ENCODE peak calls at places on chromosome 22, in nine cellular contexts. S, V, F, Z, Q, N, Y, L and I are unnamed samples.
A peak's percentile ranks its signal among the peaks of the same experiment; 100 is the strongest.

GRCh38 chr22:37079158-37079557 is 27.6 kb downstream of the KCTD17 start:
- DNase-seq in L (peak; percentile 52), F (no peak), Y (no peak), S (no peak), Z (no peak), N (no peak), V (no peak), Q (no peak), I (no peak)

GRCh38 chr22:24440718-24441405 is 13.5 kb downstream of the ADORA2A start:
- DNase-seq in L (no peak), Y (no peak), F (no peak), Z (no peak), N (no peak), Q (peak; percentile 60), V (no peak), S (no peak), I (no peak)

GRCh38 chr22:24875862-24876506 is 70.0 kb downstream of the SGSM1 start:
- DNase-seq in Z (no peak), L (no peak), Q (no peak), N (no peak), F (peak; percentile 8), V (no peak), Y (peak; percentile 65), S (no peak), I (no peak)

GRCh38 chr22:17235149-17235655 is 16.0 kb upstream of the ADA2 start:
- DNase-seq in V (no peak), L (no peak), Z (no peak), Y (no peak), Q (peak; percentile 17), F (no peak), S (no peak), N (no peak), I (no peak)

GRCh38 chr22:25508161-25508560 is 56.3 kb upstream of the GRK3 start:
- DNase-seq in Z (no peak), N (no peak), Q (no peak), L (no peak), Y (no peak), F (no peak), S (no peak), V (no peak), I (no peak)

GRCh38 chr22:32623943-32624342 is 149.3 kb downstream of the FBXO7 start:
- DNase-seq in Y (no peak), Z (peak; percentile 22), L (no peak), Q (peak; percentile 82), F (no peak), N (no peak), S (no peak), V (peak; percentile 85), I (peak; percentile 73)

GRCh38 chr22:39349967-39350802 is at the start of gene SYNGR1:
- DNase-seq in Y (peak; percentile 58), N (no peak), V (no peak), Q (peak; percentile 81), F (no peak), S (peak; percentile 42), L (no peak), Z (no peak), I (no peak)

GRCh38 chr22:42820075-42820763 is 36.9 kb downstream of the ARFGAP3 start:
- DNase-seq in Y (peak; percentile 60), L (no peak), N (no peak), S (peak; percentile 46), Q (no peak), V (peak; percentile 42), F (no peak), Z (no peak), I (peak; percentile 59)

GRCh38 chr22:38706101-38706884 is 549 bp downstream of the GTPBP1 start:
- DNase-seq in Z (peak; percentile 26), F (peak; percentile 19), V (no peak), Q (peak; percentile 91), L (no peak), S (peak; percentile 62), N (no peak), Y (peak; percentile 69), I (no peak)

GRCh38 chr22:49405590-49405989 is 422.1 kb downstream of the BRD1 start:
- DNase-seq in Y (no peak), S (no peak), F (no peak), N (no peak), Z (no peak), Q (no peak), L (no peak), V (no peak), I (no peak)

GRCh38 chr22:33867118-33867863 is 53.0 kb downstream of the LARGE1 start:
- DNase-seq in L (no peak), Q (no peak), F (no peak), S (no peak), Z (no peak), N (no peak), V (no peak), Y (no peak), I (no peak)

GRCh38 chr22:50674606-50675552 is 2.3 kb downstream of the SHANK3 start:
- DNase-seq in Z (no peak), L (peak; percentile 51), F (no peak), S (peak; percentile 43), Q (peak; percentile 93), V (no peak), Y (no peak), N (no peak), I (no peak)

GRCh38 chr22:43276311-43276710 is 66.9 kb downstream of the SCUBE1 start:
- DNase-seq in V (peak; percentile 68), Q (no peak), L (no peak), F (no peak), N (no peak), Z (no peak), S (no peak), Y (no peak), I (no peak)

GRCh38 chr22:22375586-22376351 is 131.2 kb downstream of the VPREB1 start:
- DNase-seq in F (no peak), Q (no peak), Y (no peak), V (no peak), Z (no peak), S (no peak), N (no peak), L (no peak), I (no peak)

GRCh38 chr22:38262051-38262795 is 10.6 kb downstream of the TMEM184B start:
- DNase-seq in F (peak; percentile 39), S (peak; percentile 55), Q (no peak), L (peak; percentile 61), N (no peak), Z (peak; percentile 58), V (no peak), Y (peak; percentile 80), I (no peak)

GRCh38 chr22:48240935-48241230 is 1478.4 kb downstream of the TBC1D22A start:
- DNase-seq in F (no peak), L (no peak), V (no peak), Z (no peak), S (no peak), N (no peak), Q (no peak), Y (no peak), I (no peak)

GRCh38 chr22:49628351-49629023 is 199.2 kb downstream of the BRD1 start:
- DNase-seq in F (no peak), Z (no peak), V (no peak), L (no peak), Y (no peak), S (no peak), Q (peak; percentile 69), N (no peak), I (no peak)

GRCh38 chr22:20648306-20648903 is 125.5 kb upstream of the SERPIND1 start:
- DNase-seq in F (no peak), Y (no peak), L (no peak), S (no peak), Z (no peak), N (no peak), Q (no peak), V (no peak), I (no peak)